ENCODE peak calls at places on chromosomes 12 and 14, in ten cellular contexts. W is ovary, J is AG04449, O is body of pancreas, H is MCF 10A, S is cardiac fibroblast, B is GM20000, F is breast epithelium, C is fibroblast of the aortic adventitia, Q is neural crest cell. M is an unnamed sample.

GRCh38 chr12:95549392-95550084 is 1.7 kb downstream of the USP44 start:
- DNase-seq in W (no peak), J (no peak), O (no peak), H (no peak), S (no peak), B (no peak), F (no peak), C (no peak), Q (no peak), M (no peak)

GRCh38 chr12:98238513-98238912 is 276.9 kb upstream of the TMPO start:
- DNase-seq in W (no peak), J (peak; percentile 5), O (peak; percentile 19), H (peak; percentile 70), S (peak; percentile 60), B (no peak), F (no peak), C (peak; percentile 62), Q (no peak), M (no peak)

GRCh38 chr14:104080557-104081492 is 4.7 kb upstream of the ASPG start:
- DNase-seq in W (no peak), J (no peak), O (no peak), H (no peak), S (no peak), B (peak; percentile 10), F (no peak), C (no peak), Q (no peak), M (no peak)

GRCh38 chr14:68979021-68979721 is at the start of gene ACTN1:
- DNase-seq in W (peak; percentile 94), J (peak; percentile 92), O (peak; percentile 97), H (peak; percentile 98), S (peak; percentile 98), B (peak; percentile 72), F (peak; percentile 93), C (peak; percentile 95), Q (peak; percentile 74), M (peak; percentile 91)

GRCh38 chr14:36319899-36320209 is 583 bp downstream of the MBIP start:
- DNase-seq in W (no peak), J (no peak), O (no peak), H (no peak), S (peak; percentile 42), B (no peak), F (no peak), C (peak; percentile 32), Q (no peak), M (no peak)

GRCh38 chr12:42936991-42937390 is 347.4 kb upstream of the PRICKLE1 start:
- DNase-seq in W (no peak), J (no peak), O (no peak), H (no peak), S (no peak), B (no peak), F (no peak), C (no peak), Q (no peak), M (no peak)

GRCh38 chr12:115323223-115323905 is 639.4 kb upstream of the TBX3 start:
- DNase-seq in W (no peak), J (no peak), O (no peak), H (peak; percentile 61), S (peak; percentile 69), B (no peak), F (no peak), C (peak; percentile 74), Q (no peak), M (no peak)

GRCh38 chr12:94831081-94831747 is 172.3 kb downstream of the NDUFA12 start:
- DNase-seq in W (no peak), J (no peak), O (peak; percentile 21), H (no peak), S (no peak), B (peak; percentile 82), F (no peak), C (no peak), Q (no peak), M (no peak)

GRCh38 chr12:101485015-101485414 is 9.9 kb downstream of the SPIC start:
- DNase-seq in W (no peak), J (peak; percentile 7), O (no peak), H (no peak), S (peak; percentile 68), B (no peak), F (no peak), C (peak; percentile 12), Q (no peak), M (no peak)

GRCh38 chr14:93010543-93011541 is 87.9 kb downstream of the CHGA start:
- DNase-seq in W (no peak), J (no peak), O (peak; percentile 44), H (no peak), S (no peak), B (no peak), F (no peak), C (no peak), Q (no peak), M (peak; percentile 73)

GRCh38 chr12:126936181-126936851 is 1330.7 kb upstream of the TMEM132C start:
- DNase-seq in W (no peak), J (no peak), O (peak; percentile 64), H (peak; percentile 81), S (no peak), B (no peak), F (no peak), C (no peak), Q (no peak), M (no peak)

GRCh38 chr12:48788852-48789775 is at the start of gene ADCY6:
- DNase-seq in W (peak; percentile 83), J (no peak), O (peak; percentile 89), H (peak; percentile 68), S (peak; percentile 58), B (peak; percentile 84), F (peak; percentile 83), C (peak; percentile 60), Q (peak; percentile 78), M (peak; percentile 90)

DNA sequence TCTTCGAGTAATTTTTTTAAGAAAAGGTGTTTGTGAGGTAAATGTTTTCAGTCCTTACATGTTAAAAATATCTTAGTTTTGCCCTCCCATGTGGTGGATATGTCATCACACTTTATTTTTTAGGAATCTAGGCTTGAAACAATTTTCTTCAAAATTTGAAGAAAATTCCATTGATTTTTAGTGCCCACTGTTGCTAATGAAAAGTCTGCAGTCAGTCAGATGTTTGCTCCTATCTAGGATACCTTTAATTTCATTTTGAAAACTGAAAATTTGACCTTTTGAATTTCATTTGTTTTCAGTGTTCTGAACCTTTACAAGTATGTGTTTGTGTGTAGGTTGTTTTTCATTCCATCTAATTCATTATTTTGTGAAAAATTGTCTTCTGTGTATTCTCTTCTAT is 105.4 kb downstream of the LRRK2 start:
- DNase-seq in W (no peak), J (no peak), O (no peak), H (no peak), S (no peak), B (no peak), F (no peak), C (no peak), Q (no peak), M (no peak)
- TF ChIP-seq CTCF in W (no peak), J (no peak), O (no peak), H (no peak), S (no peak), B (no peak), F (no peak), C (no peak), Q (no peak), M (no peak)

GRCh38 chr12:49868952-49869815 is 26.3 kb upstream of the BCDIN3D start:
- DNase-seq in W (peak; percentile 95), J (peak; percentile 98), O (peak; percentile 89), H (no peak), S (peak; percentile 96), B (no peak), F (peak; percentile 84), C (peak; percentile 100), Q (no peak), M (no peak)
- TF ChIP-seq CTCF in W (no peak), J (no peak), O (no peak), H (no peak), S (no peak), B (no peak), F (no peak), C (no peak), Q (no peak), M (no peak)

GRCh38 chr14:106691601-106692291 is 1165.4 kb downstream of the TMEM121 start:
- DNase-seq in W (peak; percentile 36), J (no peak), O (peak; percentile 11), H (no peak), S (peak; percentile 4), B (peak; percentile 73), F (no peak), C (no peak), Q (no peak), M (no peak)

GRCh38 chr14:106690333-106690891 is 1164.0 kb downstream of the TMEM121 start:
- DNase-seq in W (no peak), J (no peak), O (no peak), H (no peak), S (no peak), B (no peak), F (no peak), C (no peak), Q (no peak), M (no peak)

DNA sequence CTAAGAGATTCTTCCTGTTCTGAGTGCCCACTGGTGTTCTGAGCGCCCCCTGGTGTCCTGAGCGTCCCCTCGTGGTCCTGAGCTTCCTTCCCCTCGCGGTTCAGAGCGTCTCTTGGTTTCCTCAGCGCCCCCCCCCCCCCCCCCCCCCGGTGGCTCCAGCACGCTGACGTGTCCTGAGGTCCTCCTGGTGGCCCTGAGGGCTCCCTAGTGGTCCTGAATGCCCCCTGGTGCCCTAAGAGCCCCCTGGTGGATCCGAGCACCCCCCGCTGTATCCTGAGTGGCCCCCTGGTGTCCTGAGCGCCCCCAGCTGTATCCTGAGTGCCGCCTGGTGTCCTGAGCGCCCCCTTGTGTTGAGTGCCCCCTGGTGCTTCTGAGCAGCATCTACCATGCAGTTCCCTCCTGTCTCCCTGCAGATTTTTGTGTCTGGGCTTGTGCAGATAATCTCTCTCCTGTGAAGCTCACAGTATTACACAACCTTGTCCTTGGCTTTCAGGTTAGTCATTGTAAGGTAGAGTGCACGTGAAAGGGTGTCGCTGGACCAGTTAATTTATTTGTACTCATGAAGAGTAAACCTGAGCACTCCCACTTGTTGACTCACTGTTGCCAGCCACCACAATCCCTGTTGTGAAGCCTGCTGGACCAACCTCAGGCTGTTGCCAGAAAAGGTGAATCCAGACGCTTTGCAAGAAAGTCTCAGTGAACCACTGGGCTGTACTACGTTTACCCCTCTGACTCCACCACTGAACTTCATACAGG is 1168.4 kb downstream of the TMEM121 start:
- DNase-seq in W (no peak), J (no peak), O (peak; percentile 30), H (peak; percentile 32), S (no peak), B (peak; percentile 59), F (no peak), C (no peak), Q (no peak), M (no peak)
- TF ChIP-seq CTCF in W (no peak), J (no peak), O (peak; percentile 13), H (no peak), S (peak; percentile 2), B (peak; percentile 81), F (no peak), C (no peak), Q (no peak), M (peak; percentile 30)

DNA sequence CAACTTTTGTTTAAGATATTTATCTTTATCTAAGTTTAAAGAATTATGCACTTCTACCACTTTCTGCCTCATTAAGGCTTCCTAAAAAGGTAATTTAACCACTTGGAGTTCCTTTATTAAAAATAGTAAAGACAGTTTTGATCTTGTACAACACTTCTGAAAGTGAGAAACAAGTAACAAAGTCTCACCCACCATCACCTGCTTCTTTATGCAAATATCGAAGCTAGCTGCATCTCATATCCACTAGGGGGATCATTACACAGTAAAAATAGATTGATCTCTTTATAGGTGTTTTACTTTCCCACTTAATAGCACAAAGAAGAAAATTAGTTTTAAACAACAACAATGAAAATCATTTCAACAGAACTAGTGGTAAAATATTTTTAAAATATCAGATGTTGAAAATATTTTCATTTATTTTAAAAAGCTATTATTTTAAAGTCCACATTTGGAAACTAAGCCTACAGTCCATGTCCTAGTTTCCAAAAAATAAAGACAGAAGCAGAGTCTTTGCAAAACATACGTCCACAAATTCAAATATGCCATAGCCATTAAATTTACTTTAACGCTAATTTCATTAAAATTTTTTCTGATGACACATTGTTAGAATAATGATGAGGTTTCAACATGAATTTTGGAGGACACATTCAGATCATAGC is 160.0 kb upstream of the SOX5 start:
- DNase-seq in W (no peak), J (no peak), O (no peak), H (peak; percentile 27), S (peak; percentile 51), B (peak; percentile 42), F (no peak), C (peak; percentile 30), Q (no peak), M (no peak)
- TF ChIP-seq CTCF in W (peak; percentile 27), J (no peak), O (peak; percentile 33), H (peak; percentile 36), S (peak; percentile 62), B (peak; percentile 27), F (peak; percentile 25), C (peak; percentile 70), Q (peak; percentile 95), M (peak; percentile 57)